ENCODE peak calls at places on chromosome 5, in four cellular contexts. One of them, this sample, is unnamed.

GRCh38 chr5:61687371-61687770 is 355.3 kb downstream of the ZSWIM6 start:
- DNase-seq in stromal cell of bone marrow: no peak
- DNase-seq in HT1080: no peak
- DNase-seq in amniotic stem cell: no peak
- DNase-seq in this sample: peak

GRCh38 chr5:172498431-172499129 is 44.3 kb upstream of the SH3PXD2B start:
- DNase-seq in stromal cell of bone marrow: no peak
- DNase-seq in HT1080: no peak
- DNase-seq in amniotic stem cell: no peak
- DNase-seq in this sample: no peak

GRCh38 chr5:6781711-6782110 is 68.5 kb downstream of the TENT4A start:
- DNase-seq in stromal cell of bone marrow: no peak
- DNase-seq in HT1080: peak
- DNase-seq in amniotic stem cell: no peak
- DNase-seq in this sample: peak

GRCh38 chr5:138662599-138662998 is 87.4 kb upstream of the HSPA9 start:
- DNase-seq in stromal cell of bone marrow: no peak
- DNase-seq in HT1080: no peak
- DNase-seq in amniotic stem cell: no peak
- DNase-seq in this sample: no peak

GRCh38 chr5:19626218-19626617 is 361.8 kb downstream of the CDH18 start:
- DNase-seq in stromal cell of bone marrow: peak
- DNase-seq in HT1080: no peak
- DNase-seq in amniotic stem cell: no peak
- DNase-seq in this sample: no peak

GRCh38 chr5:74360535-74361210 is 279.9 kb downstream of the ENC1 start:
- DNase-seq in stromal cell of bone marrow: no peak
- DNase-seq in HT1080: no peak
- DNase-seq in amniotic stem cell: no peak
- DNase-seq in this sample: no peak

GRCh38 chr5:14108170-14108996 is 34.8 kb upstream of the TRIO start:
- DNase-seq in stromal cell of bone marrow: peak
- DNase-seq in HT1080: peak
- DNase-seq in amniotic stem cell: no peak
- DNase-seq in this sample: peak

GRCh38 chr5:97840643-97841042 is 657.6 kb upstream of the RIOK2 start:
- DNase-seq in stromal cell of bone marrow: no peak
- DNase-seq in HT1080: peak
- DNase-seq in amniotic stem cell: no peak
- DNase-seq in this sample: peak

GRCh38 chr5:29042152-29042551 is 2003.8 kb upstream of the CDH9 start:
- DNase-seq in stromal cell of bone marrow: no peak
- DNase-seq in HT1080: no peak
- DNase-seq in amniotic stem cell: no peak
- DNase-seq in this sample: no peak

GRCh38 chr5:163330723-163331668 is 106.4 kb upstream of the CCNG1 start:
- DNase-seq in stromal cell of bone marrow: no peak
- DNase-seq in HT1080: no peak
- DNase-seq in amniotic stem cell: no peak
- DNase-seq in this sample: no peak

GRCh38 chr5:66223637-66224036 is 79.5 kb downstream of the SREK1 start:
- DNase-seq in stromal cell of bone marrow: no peak
- DNase-seq in HT1080: peak
- DNase-seq in amniotic stem cell: no peak
- DNase-seq in this sample: no peak

GRCh38 chr5:135441256-135441915 is 5.8 kb downstream of the DCANP1 start:
- DNase-seq in stromal cell of bone marrow: no peak
- DNase-seq in HT1080: no peak
- DNase-seq in amniotic stem cell: no peak
- DNase-seq in this sample: no peak

GRCh38 chr5:180080670-180081280 is 9.2 kb upstream of the RNF130 start:
- DNase-seq in stromal cell of bone marrow: no peak
- DNase-seq in HT1080: no peak
- DNase-seq in amniotic stem cell: no peak
- DNase-seq in this sample: no peak

GRCh38 chr5:69512740-69513260 is 20.2 kb downstream of the OCLN start:
- DNase-seq in stromal cell of bone marrow: peak
- DNase-seq in HT1080: peak
- DNase-seq in amniotic stem cell: peak
- DNase-seq in this sample: peak

GRCh38 chr5:172735141-172735831 is 35.7 kb downstream of the DUSP1 start:
- DNase-seq in stromal cell of bone marrow: no peak
- DNase-seq in HT1080: no peak
- DNase-seq in amniotic stem cell: no peak
- DNase-seq in this sample: no peak

GRCh38 chr5:109611505-109611904 is 78.2 kb upstream of the MAN2A1 start:
- DNase-seq in stromal cell of bone marrow: no peak
- DNase-seq in HT1080: no peak
- DNase-seq in amniotic stem cell: no peak
- DNase-seq in this sample: no peak

GRCh38 chr5:81850494-81850893 is 99.6 kb upstream of the SSBP2 start:
- DNase-seq in stromal cell of bone marrow: no peak
- DNase-seq in HT1080: no peak
- DNase-seq in amniotic stem cell: no peak
- DNase-seq in this sample: no peak

GRCh38 chr5:140966293-140967225 is at the start of gene PCDHAC2:
- DNase-seq in stromal cell of bone marrow: no peak
- DNase-seq in HT1080: no peak
- DNase-seq in amniotic stem cell: no peak
- DNase-seq in this sample: peak

GRCh38 chr5:138985683-138986082 is 110.5 kb upstream of the LRRTM2 start:
- DNase-seq in stromal cell of bone marrow: no peak
- DNase-seq in HT1080: no peak
- DNase-seq in amniotic stem cell: no peak
- DNase-seq in this sample: no peak

GRCh38 chr5:115542076-115542475 is 2.5 kb downstream of the FEM1C start:
- DNase-seq in stromal cell of bone marrow: no peak
- DNase-seq in HT1080: no peak
- DNase-seq in amniotic stem cell: no peak
- DNase-seq in this sample: peak

GRCh38 chr5:14110196-14110595 is 32.9 kb upstream of the TRIO start:
- DNase-seq in stromal cell of bone marrow: no peak
- DNase-seq in HT1080: no peak
- DNase-seq in amniotic stem cell: no peak
- DNase-seq in this sample: no peak

GRCh38 chr5:61051267-61051666 is 106.3 kb downstream of the NDUFAF2 start:
- DNase-seq in stromal cell of bone marrow: no peak
- DNase-seq in HT1080: peak
- DNase-seq in amniotic stem cell: no peak
- DNase-seq in this sample: peak

GRCh38 chr5:174183701-174184100 is 138.2 kb downstream of the NSG2 start:
- DNase-seq in stromal cell of bone marrow: no peak
- DNase-seq in HT1080: no peak
- DNase-seq in amniotic stem cell: no peak
- DNase-seq in this sample: no peak

GRCh38 chr5:179118338-179118737 is 58.2 kb downstream of the ZNF354C start:
- DNase-seq in stromal cell of bone marrow: no peak
- DNase-seq in HT1080: no peak
- DNase-seq in amniotic stem cell: no peak
- DNase-seq in this sample: peak

GRCh38 chr5:179194941-179195381 is 134.8 kb downstream of the ZNF354C start:
- DNase-seq in stromal cell of bone marrow: no peak
- DNase-seq in HT1080: no peak
- DNase-seq in amniotic stem cell: no peak
- DNase-seq in this sample: no peak

GRCh38 chr5:67211926-67212325 is 15.3 kb upstream of the CD180 start:
- DNase-seq in stromal cell of bone marrow: peak
- DNase-seq in HT1080: peak
- DNase-seq in amniotic stem cell: peak
- DNase-seq in this sample: peak

GRCh38 chr5:80185095-80185494 is 70.8 kb downstream of the SERINC5 start:
- DNase-seq in stromal cell of bone marrow: no peak
- DNase-seq in HT1080: no peak
- DNase-seq in amniotic stem cell: no peak
- DNase-seq in this sample: no peak

GRCh38 chr5:157592594-157592993 is 17.0 kb upstream of the ADAM19 start:
- DNase-seq in stromal cell of bone marrow: no peak
- DNase-seq in HT1080: no peak
- DNase-seq in amniotic stem cell: no peak
- DNase-seq in this sample: no peak

GRCh38 chr5:38208782-38209378 is 49.5 kb upstream of the EGFLAM start:
- DNase-seq in stromal cell of bone marrow: peak
- DNase-seq in HT1080: peak
- DNase-seq in amniotic stem cell: no peak
- DNase-seq in this sample: peak

GRCh38 chr5:90434116-90434714 is 24.7 kb upstream of the CETN3 start:
- DNase-seq in stromal cell of bone marrow: no peak
- DNase-seq in HT1080: peak
- DNase-seq in amniotic stem cell: no peak
- DNase-seq in this sample: peak

GRCh38 chr5:147750065-147750464 is 32.5 kb downstream of the JAKMIP2 start:
- DNase-seq in stromal cell of bone marrow: no peak
- DNase-seq in HT1080: no peak
- DNase-seq in amniotic stem cell: no peak
- DNase-seq in this sample: no peak

GRCh38 chr5:108144332-108144731 is 237.6 kb downstream of the FBXL17 start:
- DNase-seq in stromal cell of bone marrow: no peak
- DNase-seq in HT1080: no peak
- DNase-seq in amniotic stem cell: no peak
- DNase-seq in this sample: no peak

GRCh38 chr5:173806270-173807035 is 81.7 kb upstream of the CPEB4 start:
- DNase-seq in stromal cell of bone marrow: no peak
- DNase-seq in HT1080: no peak
- DNase-seq in amniotic stem cell: no peak
- DNase-seq in this sample: no peak

GRCh38 chr5:125725686-125726085 is 697.5 kb upstream of the GRAMD2B start:
- DNase-seq in stromal cell of bone marrow: no peak
- DNase-seq in HT1080: no peak
- DNase-seq in amniotic stem cell: no peak
- DNase-seq in this sample: no peak

GRCh38 chr5:76688836-76689235 is 27.1 kb upstream of the F2R start:
- DNase-seq in stromal cell of bone marrow: no peak
- DNase-seq in HT1080: no peak
- DNase-seq in amniotic stem cell: no peak
- DNase-seq in this sample: no peak

GRCh38 chr5:84568171-84568570 is 183.5 kb upstream of the EDIL3 start:
- DNase-seq in stromal cell of bone marrow: no peak
- DNase-seq in HT1080: no peak
- DNase-seq in amniotic stem cell: no peak
- DNase-seq in this sample: no peak

GRCh38 chr5:65861830-65862241 is 64.5 kb upstream of the ERBIN start:
- DNase-seq in stromal cell of bone marrow: peak
- DNase-seq in HT1080: peak
- DNase-seq in amniotic stem cell: peak
- DNase-seq in this sample: peak

GRCh38 chr5:74384851-74385250 is 255.7 kb downstream of the ENC1 start:
- DNase-seq in stromal cell of bone marrow: no peak
- DNase-seq in HT1080: no peak
- DNase-seq in amniotic stem cell: no peak
- DNase-seq in this sample: no peak

This sample was measured in bronchial epithelial cell.